ENCODE peak calls at places on chromosome 13, in seven cellular contexts. One of them, this sample, is unnamed.

GRCh38 chr13:50400930-50401553 is 385.8 kb downstream of the KCNRG start:
- DNase-seq in nephron progenitor cell: no peak
- DNase-seq in endodermal cell: no peak
- DNase-seq in testis: no peak
- DNase-seq in lower leg skin: no peak
- DNase-seq in A549: no peak
- DNase-seq in GM10248: no peak
- DNase-seq in this sample: no peak

GRCh38 chr13:97653741-97654140 is 219.8 kb downstream of the RAP2A start:
- DNase-seq in nephron progenitor cell: no peak
- DNase-seq in A549: no peak
- DNase-seq in testis: no peak
- DNase-seq in lower leg skin: no peak
- DNase-seq in GM10248: no peak
- DNase-seq in endodermal cell: no peak
- DNase-seq in this sample: no peak

GRCh38 chr13:90868321-90868920 is 479.1 kb upstream of the MIR17HG start:
- DNase-seq in GM10248: no peak
- DNase-seq in nephron progenitor cell: peak; percentile 31
- DNase-seq in A549: peak; percentile 16
- DNase-seq in lower leg skin: no peak
- DNase-seq in endodermal cell: no peak
- DNase-seq in testis: peak; percentile 39
- DNase-seq in this sample: no peak

GRCh38 chr13:33284916-33285315 is 639 bp downstream of the STARD13 start:
- DNase-seq in A549: no peak
- DNase-seq in lower leg skin: no peak
- DNase-seq in endodermal cell: no peak
- DNase-seq in nephron progenitor cell: no peak
- DNase-seq in testis: no peak
- DNase-seq in GM10248: no peak
- DNase-seq in this sample: no peak

GRCh38 chr13:37306778-37307544 is 201.5 kb upstream of the CSNK1A1L start:
- DNase-seq in testis: no peak
- DNase-seq in endodermal cell: no peak
- DNase-seq in A549: no peak
- DNase-seq in GM10248: no peak
- DNase-seq in nephron progenitor cell: no peak
- DNase-seq in lower leg skin: no peak
- DNase-seq in this sample: no peak

GRCh38 chr13:40330950-40331349 is 335.5 kb downstream of the FOXO1 start:
- DNase-seq in endodermal cell: no peak
- DNase-seq in nephron progenitor cell: no peak
- DNase-seq in A549: no peak
- DNase-seq in GM10248: no peak
- DNase-seq in lower leg skin: no peak
- DNase-seq in testis: no peak
- DNase-seq in this sample: no peak

GRCh38 chr13:29969286-29969685 is 118.9 kb upstream of the UBL3 start:
- DNase-seq in lower leg skin: no peak
- DNase-seq in testis: no peak
- DNase-seq in GM10248: no peak
- DNase-seq in A549: no peak
- DNase-seq in endodermal cell: no peak
- DNase-seq in nephron progenitor cell: no peak
- DNase-seq in this sample: no peak

GRCh38 chr13:76937416-76937815 is 10.9 kb upstream of the ACOD1 start:
- DNase-seq in A549: peak; percentile 35
- DNase-seq in nephron progenitor cell: no peak
- DNase-seq in testis: no peak
- DNase-seq in GM10248: no peak
- DNase-seq in endodermal cell: no peak
- DNase-seq in lower leg skin: peak; percentile 43
- DNase-seq in this sample: no peak

GRCh38 chr13:95298971-95299627 is 2.2 kb downstream of the ABCC4 start:
- DNase-seq in endodermal cell: no peak
- DNase-seq in lower leg skin: no peak
- DNase-seq in nephron progenitor cell: no peak
- DNase-seq in GM10248: no peak
- DNase-seq in A549: peak; percentile 60
- DNase-seq in testis: no peak
- DNase-seq in this sample: no peak

GRCh38 chr13:67351915-67352314 is 121.8 kb upstream of the PCDH9 start:
- DNase-seq in GM10248: no peak
- DNase-seq in nephron progenitor cell: no peak
- DNase-seq in lower leg skin: no peak
- DNase-seq in endodermal cell: no peak
- DNase-seq in A549: no peak
- DNase-seq in testis: no peak
- DNase-seq in this sample: no peak

GRCh38 chr13:76632388-76633044 is 253.7 kb downstream of the KCTD12 start:
- DNase-seq in A549: no peak
- DNase-seq in testis: no peak
- DNase-seq in lower leg skin: no peak
- DNase-seq in nephron progenitor cell: peak; percentile 46
- DNase-seq in endodermal cell: peak; percentile 77
- DNase-seq in GM10248: no peak
- DNase-seq in this sample: no peak

GRCh38 chr13:97781891-97782305 is 171.6 kb upstream of the IPO5 start:
- DNase-seq in lower leg skin: no peak
- DNase-seq in nephron progenitor cell: no peak
- DNase-seq in A549: no peak
- DNase-seq in endodermal cell: no peak
- DNase-seq in testis: no peak
- DNase-seq in GM10248: no peak
- DNase-seq in this sample: no peak

GRCh38 chr13:106187501-106187900 is 348.0 kb downstream of the EFNB2 start:
- DNase-seq in lower leg skin: no peak
- DNase-seq in testis: no peak
- DNase-seq in nephron progenitor cell: no peak
- DNase-seq in GM10248: no peak
- DNase-seq in A549: no peak
- DNase-seq in endodermal cell: no peak
- DNase-seq in this sample: no peak

GRCh38 chr13:112453874-112454647 is 77.9 kb downstream of the SPACA7 start:
- DNase-seq in lower leg skin: no peak
- DNase-seq in testis: no peak
- DNase-seq in nephron progenitor cell: no peak
- DNase-seq in GM10248: no peak
- DNase-seq in endodermal cell: peak; percentile 30
- DNase-seq in A549: no peak
- DNase-seq in this sample: no peak

GRCh38 chr13:31236211-31236786 is 36.5 kb downstream of the B3GLCT start:
- DNase-seq in nephron progenitor cell: no peak
- DNase-seq in GM10248: peak; percentile 28
- DNase-seq in endodermal cell: no peak
- DNase-seq in A549: peak; percentile 26
- DNase-seq in lower leg skin: no peak
- DNase-seq in testis: no peak
- DNase-seq in this sample: no peak

GRCh38 chr13:64410654-64411053 is 2819.5 kb downstream of the PCDH9 start:
- DNase-seq in GM10248: no peak
- DNase-seq in A549: no peak
- DNase-seq in testis: no peak
- DNase-seq in endodermal cell: peak; percentile 28
- DNase-seq in nephron progenitor cell: no peak
- DNase-seq in lower leg skin: no peak
- DNase-seq in this sample: no peak

GRCh38 chr13:85508683-85509329 is 290.4 kb downstream of the SLITRK6 start:
- DNase-seq in endodermal cell: peak; percentile 69
- DNase-seq in nephron progenitor cell: no peak
- DNase-seq in lower leg skin: no peak
- DNase-seq in A549: peak; percentile 68
- DNase-seq in GM10248: no peak
- DNase-seq in testis: no peak
- DNase-seq in this sample: no peak
- TF ChIP-seq CTCF in endodermal cell: no peak
- TF ChIP-seq CTCF in nephron progenitor cell: no peak
- TF ChIP-seq CTCF in lower leg skin: no peak
- TF ChIP-seq CTCF in A549: peak; percentile 25
- TF ChIP-seq CTCF in GM10248: no peak
- TF ChIP-seq CTCF in testis: no peak
- TF ChIP-seq CTCF in this sample: no peak

GRCh38 chr13:102726430-102726829 is 31.6 kb upstream of the METTL21C start:
- DNase-seq in testis: no peak
- DNase-seq in A549: peak; percentile 10
- DNase-seq in GM10248: no peak
- DNase-seq in endodermal cell: no peak
- DNase-seq in lower leg skin: no peak
- DNase-seq in nephron progenitor cell: no peak
- DNase-seq in this sample: no peak
- TF ChIP-seq CTCF in testis: no peak
- TF ChIP-seq CTCF in A549: no peak
- TF ChIP-seq CTCF in GM10248: no peak
- TF ChIP-seq CTCF in endodermal cell: no peak
- TF ChIP-seq CTCF in lower leg skin: no peak
- TF ChIP-seq CTCF in nephron progenitor cell: no peak
- TF ChIP-seq CTCF in this sample: no peak

DNA sequence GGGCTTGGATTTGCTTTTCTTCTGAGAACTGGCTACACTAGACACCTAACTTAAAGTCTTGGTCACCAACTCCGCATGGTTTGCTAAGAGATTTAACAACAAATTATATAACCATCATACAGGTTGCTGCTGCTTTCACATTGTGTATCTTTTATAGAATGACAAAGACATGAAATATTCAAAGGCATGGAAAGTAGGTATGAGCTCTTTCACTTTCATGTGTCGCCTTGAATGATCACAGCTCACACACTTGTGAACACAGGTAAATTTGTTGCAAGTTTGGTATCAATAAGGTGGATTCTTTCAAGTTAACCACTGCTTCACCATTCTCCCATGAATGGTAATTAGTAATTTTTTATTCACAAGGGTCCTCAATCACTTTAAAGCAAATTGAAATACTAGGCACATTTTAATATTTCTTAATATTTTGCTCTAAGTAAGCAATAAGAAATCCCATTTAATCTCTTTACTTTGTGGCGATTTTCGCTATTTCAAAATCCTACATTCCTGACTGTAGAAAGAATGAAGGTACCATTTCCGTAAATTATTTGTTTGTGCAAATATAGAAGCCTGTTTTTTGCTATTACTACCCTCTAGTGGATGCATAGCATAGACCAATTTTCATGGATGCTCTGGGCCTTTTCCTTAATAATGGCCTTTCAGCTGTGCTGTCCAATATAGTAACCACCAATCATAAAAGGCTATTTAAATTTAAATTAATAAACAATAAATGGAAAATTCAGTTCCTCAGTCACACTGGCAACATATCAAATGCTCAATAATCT is 45.5 kb upstream of the FREM2 start:
- DNase-seq in lower leg skin: no peak
- DNase-seq in GM10248: no peak
- DNase-seq in testis: no peak
- DNase-seq in endodermal cell: no peak
- DNase-seq in nephron progenitor cell: no peak
- DNase-seq in A549: no peak
- DNase-seq in this sample: no peak
- TF ChIP-seq CTCF in lower leg skin: no peak
- TF ChIP-seq CTCF in GM10248: no peak
- TF ChIP-seq CTCF in testis: no peak
- TF ChIP-seq CTCF in endodermal cell: peak; percentile 62
- TF ChIP-seq CTCF in nephron progenitor cell: peak; percentile 12
- TF ChIP-seq CTCF in A549: no peak
- TF ChIP-seq CTCF in this sample: no peak

GRCh38 chr13:108342369-108343289 is 73.1 kb downstream of the TNFSF13B start:
- DNase-seq in endodermal cell: no peak
- DNase-seq in A549: peak; percentile 19
- DNase-seq in nephron progenitor cell: no peak
- DNase-seq in lower leg skin: no peak
- DNase-seq in GM10248: peak; percentile 14
- DNase-seq in testis: peak; percentile 17
- DNase-seq in this sample: no peak
- TF ChIP-seq CTCF in endodermal cell: peak; percentile 87
- TF ChIP-seq CTCF in A549: peak; percentile 57
- TF ChIP-seq CTCF in nephron progenitor cell: peak; percentile 62
- TF ChIP-seq CTCF in lower leg skin: no peak
- TF ChIP-seq CTCF in GM10248: no peak
- TF ChIP-seq CTCF in testis: no peak
- TF ChIP-seq CTCF in this sample: no peak

DNA sequence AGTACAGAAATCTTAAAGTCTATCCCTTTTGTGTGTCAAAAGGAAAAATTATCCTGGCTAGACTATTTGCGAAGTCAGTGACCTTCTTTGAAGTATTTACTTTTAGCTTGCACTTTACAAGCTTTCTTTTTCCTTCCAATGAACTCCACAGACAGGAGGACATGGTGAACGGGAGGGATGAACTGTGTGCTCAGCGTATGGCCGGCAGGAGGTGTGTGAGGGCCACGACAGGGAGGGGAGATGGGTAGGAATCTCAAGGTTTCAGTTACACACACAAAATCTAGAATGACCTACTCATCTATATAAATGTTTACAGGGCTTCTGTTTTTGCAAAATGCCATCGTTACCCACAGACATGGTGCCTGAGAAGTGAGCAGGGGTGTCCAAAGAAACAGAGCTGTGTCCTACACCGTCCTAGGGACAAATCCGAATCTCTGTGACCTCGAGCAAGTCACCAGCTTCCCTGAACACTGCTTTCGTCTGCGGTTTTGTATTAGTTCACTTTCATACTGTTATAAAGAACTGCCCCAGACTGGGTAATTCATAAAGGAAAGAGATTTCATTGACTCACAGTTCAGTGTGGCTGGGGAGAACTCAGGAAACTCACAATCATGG is 537.2 kb downstream of the LIG4 start:
- DNase-seq in GM10248: no peak
- DNase-seq in A549: no peak
- DNase-seq in endodermal cell: no peak
- DNase-seq in lower leg skin: no peak
- DNase-seq in nephron progenitor cell: no peak
- DNase-seq in testis: no peak
- DNase-seq in this sample: no peak
- TF ChIP-seq CTCF in GM10248: no peak
- TF ChIP-seq CTCF in A549: no peak
- TF ChIP-seq CTCF in endodermal cell: peak; percentile 61
- TF ChIP-seq CTCF in lower leg skin: no peak
- TF ChIP-seq CTCF in nephron progenitor cell: peak; percentile 8
- TF ChIP-seq CTCF in testis: no peak
- TF ChIP-seq CTCF in this sample: no peak

This sample was measured in activated B cell treated with CpG ODN at 0.5 μM for 24 hours.